ENCODE peak calls at places on chromosomes 2 and 18, in seven cellular contexts. B is fibroblast of lung; Z is vagina; C is CD8-positive, alpha-beta T cell; S is tibial artery; V is cardiac muscle cell; L is DND-41. T is an unnamed sample.

GRCh38 chr2:180145163-180145562 is 138.1 kb upstream of the CWC22 start:
- DNase-seq in S (no peak), C (no peak), L (no peak), Z (no peak), B (no peak), V (no peak), T (no peak)

GRCh38 chr2:196166876-196167275 is 4.5 kb downstream of the STK17B start:
- DNase-seq in B (peak; percentile 90), Z (no peak), S (no peak), L (peak; percentile 55), V (no peak), C (peak; percentile 45), T (no peak)

GRCh38 chr2:18455256-18455862 is 105.1 kb downstream of the RDH14 start:
- DNase-seq in B (peak; percentile 84), V (peak; percentile 40), Z (no peak), S (no peak), C (no peak), L (no peak), T (no peak)

GRCh38 chr2:59025157-59025757 is 784.1 kb upstream of the FANCL start:
- DNase-seq in V (peak; percentile 74), S (no peak), B (peak; percentile 14), C (no peak), L (peak; percentile 61), Z (no peak), T (no peak)

GRCh38 chr2:234967201-234967873 is 15.5 kb downstream of the SH3BP4 start:
- DNase-seq in L (no peak), Z (no peak), B (no peak), S (no peak), C (no peak), V (no peak), T (no peak)

GRCh38 chr2:55130849-55131248 is 80.6 kb upstream of the RTN4 start:
- DNase-seq in S (no peak), B (no peak), L (no peak), C (no peak), Z (no peak), V (no peak), T (no peak)

GRCh38 chr2:74551942-74552913 is 1.5 kb downstream of the LOXL3 start:
- DNase-seq in L (no peak), B (no peak), V (no peak), S (no peak), Z (no peak), C (no peak), T (no peak)

GRCh38 chr2:238080518-238080917 is 19.6 kb upstream of the ESPNL start:
- DNase-seq in Z (peak; percentile 69), S (no peak), C (no peak), V (no peak), L (no peak), B (no peak), T (no peak)

GRCh38 chr2:110657721-110658305 is 20.1 kb downstream of the BUB1 start:
- DNase-seq in C (no peak), B (no peak), V (no peak), Z (no peak), S (no peak), L (no peak), T (no peak)

GRCh38 chr18:7177131-7177744 is 53.7 kb upstream of the LRRC30 start:
- DNase-seq in L (no peak), Z (no peak), V (peak; percentile 80), B (peak; percentile 65), S (peak; percentile 61), C (no peak), T (peak; percentile 36)

GRCh38 chr2:37566517-37566961 is 104.9 kb downstream of the CDC42EP3 start:
- DNase-seq in B (peak; percentile 80), L (no peak), S (peak; percentile 62), C (no peak), V (no peak), Z (no peak), T (no peak)

GRCh38 chr2:200462136-200462710 is 47.6 kb downstream of the KCTD18 start:
- DNase-seq in V (no peak), Z (no peak), S (no peak), L (no peak), C (no peak), B (no peak), T (no peak)

GRCh38 chr2:10404324-10405143 is 43.6 kb downstream of the ODC1 start:
- DNase-seq in V (no peak), Z (no peak), L (no peak), C (no peak), S (no peak), B (no peak), T (no peak)

GRCh38 chr2:27069961-27070618 is 1.4 kb downstream of the OST4 start:
- DNase-seq in S (no peak), B (no peak), L (no peak), C (no peak), Z (no peak), V (no peak), T (no peak)

GRCh38 chr2:191636235-191636543 is 41.7 kb upstream of the NABP1 start:
- DNase-seq in V (no peak), B (peak; percentile 97), C (no peak), L (no peak), S (no peak), Z (no peak), T (no peak)

GRCh38 chr2:117485588-117485987 is 328.9 kb upstream of the DDX18 start:
- DNase-seq in C (no peak), S (no peak), V (no peak), L (no peak), Z (no peak), B (no peak), T (no peak)

GRCh38 chr18:9808530-9809241 is 77.1 kb upstream of the TXNDC2 start:
- DNase-seq in L (no peak), B (peak; percentile 57), S (no peak), C (no peak), V (peak; percentile 11), Z (no peak), T (no peak)

GRCh38 chr18:21930177-21930576 is 189.6 kb downstream of the MIB1 start:
- DNase-seq in V (no peak), B (no peak), Z (no peak), S (no peak), L (no peak), C (no peak), T (no peak)

GRCh38 chr2:216221806-216222205 is 112.7 kb downstream of the XRCC5 start:
- DNase-seq in V (no peak), S (no peak), B (peak; percentile 57), L (no peak), C (no peak), Z (peak; percentile 42), T (no peak)
- H3K27ac ChIP-seq in V (no peak overlapping the region), S (no peak overlapping the region), B (no peak overlapping the region), L (no peak overlapping the region), C (no peak overlapping the region), Z (no peak overlapping the region), T (no peak overlapping the region)

DNA sequence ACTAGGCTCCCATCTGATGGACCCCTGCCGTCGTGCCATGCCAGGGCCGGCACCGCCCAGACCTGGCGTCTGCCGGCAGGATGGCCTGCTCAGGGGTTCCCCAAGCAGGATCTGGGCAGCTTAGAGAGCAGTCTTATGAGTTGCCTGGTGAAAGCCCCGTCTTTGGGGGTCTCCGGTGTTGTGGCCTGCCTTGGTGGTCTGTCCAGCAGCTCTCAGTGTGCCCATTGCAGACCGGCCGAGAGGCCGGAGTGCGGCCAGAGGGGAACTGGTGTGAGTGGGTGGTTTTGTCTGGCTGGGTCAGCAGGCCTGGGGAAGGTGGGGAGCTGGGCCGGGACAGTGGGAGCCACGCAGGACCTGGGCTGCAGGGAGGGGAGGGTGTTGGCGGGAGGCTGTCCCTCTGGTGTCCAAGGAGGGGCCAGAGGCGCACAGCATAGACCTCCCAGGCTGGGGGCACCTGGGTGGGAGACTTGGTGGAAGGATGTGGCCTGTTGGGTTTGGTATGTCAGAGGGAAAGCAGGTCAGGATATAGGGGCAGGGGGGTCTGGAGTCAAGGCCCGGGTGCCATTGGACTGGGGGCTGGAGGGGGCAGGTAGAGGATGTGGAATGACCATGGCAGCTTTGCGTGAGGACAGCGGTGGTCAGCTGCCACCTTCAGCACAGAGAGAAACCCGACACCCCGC is 16.5 kb downstream of the GPC1 start:
- DNase-seq in C (no peak), S (no peak), B (no peak), L (no peak), Z (no peak), V (no peak), T (no peak)
- H3K4me3 ChIP-seq in C (no peak overlapping the region), S (peak overlapping the region; percentile 61), B (peak overlapping the region; percentile 34), L (no peak overlapping the region), Z (peak overlapping the region; percentile 86), V (peak overlapping the region; percentile 65), T (peak overlapping the region; percentile 41)

GRCh38 chr18:58041633-58042032 is 2.4 kb upstream of the NEDD4L start:
- DNase-seq in B (peak; percentile 12), V (no peak), Z (no peak), C (no peak), L (no peak), S (no peak), T (no peak)
- H3K4me1 ChIP-seq in B (peaks cover 8% of the 10 kb centered on the region), V (peaks cover 8% of the 10 kb centered on the region), Z (peaks cover 25% of the 10 kb centered on the region), C (peaks cover 15% of the 10 kb centered on the region), L (peaks cover 28% of the 10 kb centered on the region), S (no peaks in the 10 kb centered on the region), T (no peaks in the 10 kb centered on the region)

DNA sequence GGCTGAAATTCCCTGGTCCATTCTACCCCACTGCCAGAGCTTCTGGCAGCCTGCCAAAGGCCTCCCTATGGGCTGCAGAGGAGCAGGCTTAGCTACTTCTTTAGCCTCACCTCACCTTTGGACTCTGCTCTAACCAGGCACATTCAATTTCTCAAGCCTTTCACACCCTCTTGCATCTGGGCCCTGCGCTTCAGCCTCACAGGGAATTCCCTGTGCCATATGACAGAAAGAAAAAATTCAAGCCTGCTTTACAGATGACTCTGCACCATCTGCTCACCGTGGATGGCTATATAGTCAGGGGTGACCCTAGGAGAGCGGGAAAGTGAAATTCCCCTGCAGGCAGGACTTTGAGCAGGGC is 62.5 kb downstream of the REEP1 start:
- DNase-seq in Z (no peak), B (no peak), C (no peak), L (no peak), S (no peak), V (peak; percentile 72), T (no peak)
- H3K27ac ChIP-seq in Z (no peak overlapping the region), B (no peak overlapping the region), C (no peak overlapping the region), L (no peak overlapping the region), S (no peak overlapping the region), V (no peak overlapping the region), T (no peak overlapping the region)

GRCh38 chr2:138421971-138422335 is 79.6 kb upstream of the SPOPL start:
- DNase-seq in S (no peak), V (no peak), B (peak; percentile 90), Z (no peak), L (no peak), C (no peak), T (no peak)
- H3K4me3 ChIP-seq in S (no peak overlapping the region), V (no peak overlapping the region), B (no peak overlapping the region), Z (no peak overlapping the region), L (no peak overlapping the region), C (no peak overlapping the region), T (no peak overlapping the region)

GRCh38 chr18:48550101-48550729 is 11.4 kb downstream of the CTIF start:
- DNase-seq in L (no peak), Z (no peak), C (no peak), V (no peak), B (no peak), S (peak; percentile 17), T (no peak)
- H3K4me1 ChIP-seq in L (no peaks in the 10 kb centered on the region), Z (peaks cover 39% of the 10 kb centered on the region), C (no peaks in the 10 kb centered on the region), V (peaks cover 7% of the 10 kb centered on the region), B (peaks cover 25% of the 10 kb centered on the region), S (peaks cover 11% of the 10 kb centered on the region), T (no peaks in the 10 kb centered on the region)

GRCh38 chr2:160389875-160390274 is 103.7 kb downstream of the RBMS1 start:
- DNase-seq in B (peak; percentile 59), V (no peak), S (no peak), C (no peak), Z (no peak), L (no peak), T (no peak)
- H3K27ac ChIP-seq in B (peak overlapping the region; percentile 98), V (no peak overlapping the region), S (no peak overlapping the region), C (no peak overlapping the region), Z (no peak overlapping the region), L (no peak overlapping the region), T (no peak overlapping the region)